ENCODE peak calls at places on chromosomes 16 and 17, in ten cellular contexts. H, M, S, D, V, P, K, B, W and R are unnamed samples.

GRCh38 chr17:81401727-81402529 is 6.7 kb downstream of the BAHCC1 start:
- DNase-seq in H (no peak), M (peak; percentile 60), S (no peak), D (peak; percentile 62), V (peak; percentile 39), P (no peak), K (no peak), B (no peak), W (no peak), R (no peak)

GRCh38 chr16:50395763-50396710 is 27.2 kb upstream of the BRD7 start:
- DNase-seq in H (no peak), M (no peak), S (peak; percentile 62), D (no peak), V (no peak), P (no peak), K (no peak), B (no peak), W (no peak), R (no peak)

GRCh38 chr17:77772461-77772897 is 186.0 kb upstream of the TNRC6C start:
- DNase-seq in H (no peak), M (peak; percentile 68), S (no peak), D (no peak), V (peak; percentile 50), P (peak; percentile 68), K (peak; percentile 33), B (peak; percentile 42), W (peak; percentile 85), R (peak; percentile 74)

GRCh38 chr16:12794486-12795399 is 8.9 kb downstream of the CPPED1 start:
- DNase-seq in H (no peak), M (peak; percentile 29), S (no peak), D (no peak), V (no peak), P (no peak), K (no peak), B (no peak), W (no peak), R (no peak)

GRCh38 chr16:10862432-10862831 is 14.6 kb upstream of the CIITA start:
- DNase-seq in H (peak; percentile 58), M (no peak), S (no peak), D (no peak), V (peak; percentile 86), P (no peak), K (peak; percentile 54), B (no peak), W (no peak), R (no peak)

GRCh38 chr16:73152731-73153130 is 104.8 kb upstream of the ZFHX3 start:
- DNase-seq in H (no peak), M (no peak), S (no peak), D (no peak), V (no peak), P (no peak), K (no peak), B (no peak), W (no peak), R (no peak)

GRCh38 chr17:13871261-13871660 is 198.0 kb upstream of the COX10 start:
- DNase-seq in H (no peak), M (no peak), S (no peak), D (no peak), V (no peak), P (no peak), K (no peak), B (no peak), W (no peak), R (no peak)

GRCh38 chr17:15908378-15908777 is 36.6 kb upstream of the ADORA2B start:
- DNase-seq in H (no peak), M (no peak), S (no peak), D (no peak), V (no peak), P (no peak), K (no peak), B (no peak), W (no peak), R (no peak)